ENCODE peak calls at places on chromosomes 3 and 15, in ten cellular contexts. N is G401; G is esophagus muscularis mucosa; B is lung microvascular endothelial cell; L is NCI-H1436; Q is right cardiac atrium; A is mesothelial cell of epicardium; H is keratinocyte; Y is activated CD4-positive, CD25-positive, alpha-beta regulatory T cell; X is astrocyte of the spinal cord. Z is an unnamed sample.

GRCh38 chr3:127714151-127714571 is 41.4 kb downstream of the ABTB1 start:
- DNase-seq in X (no peak), G (no peak), L (no peak), N (peak; percentile 35), B (peak; percentile 46), Q (peak; percentile 56), A (no peak), H (no peak), Y (no peak), Z (peak; percentile 77)

GRCh38 chr3:13561376-13561775 is 12.5 kb downstream of the FBLN2 start:
- DNase-seq in Q (peak; percentile 18), A (no peak), Y (no peak), B (no peak), G (no peak), L (no peak), H (no peak), X (no peak), N (no peak), Z (no peak)

GRCh38 chr3:12706504-12707253 is 42.8 kb upstream of the RAF1 start:
- DNase-seq in Y (no peak), X (peak; percentile 70), H (no peak), Q (no peak), B (peak; percentile 82), L (peak; percentile 16), A (no peak), N (peak; percentile 51), G (no peak), Z (peak; percentile 74)

GRCh38 chr3:113979916-113980315 is 32.1 kb downstream of the ZDHHC23 start:
- DNase-seq in N (no peak), X (no peak), L (no peak), G (no peak), A (no peak), H (no peak), Q (no peak), Y (no peak), B (no peak), Z (no peak)

GRCh38 chr3:18672561-18672960 is 247.4 kb upstream of the SATB1 start:
- DNase-seq in X (no peak), Y (no peak), H (no peak), G (no peak), Q (no peak), L (no peak), B (no peak), N (no peak), A (no peak), Z (no peak)

GRCh38 chr3:140903196-140903595 is 38.4 kb upstream of the SLC25A36 start:
- DNase-seq in L (no peak), Q (no peak), B (no peak), X (no peak), A (no peak), H (no peak), Y (no peak), G (no peak), N (no peak), Z (no peak)

GRCh38 chr15:84970832-84971231 is 10.8 kb upstream of the PDE8A start:
- DNase-seq in N (no peak), Q (no peak), Y (no peak), L (no peak), H (no peak), G (no peak), A (no peak), B (no peak), X (no peak), Z (no peak)

GRCh38 chr3:197912770-197913476 is 37.1 kb upstream of the RPL35A start:
- DNase-seq in B (no peak), A (no peak), Y (no peak), X (no peak), N (no peak), G (no peak), Q (peak; percentile 67), L (no peak), H (no peak), Z (no peak)

GRCh38 chr15:90165659-90166489 is 35.3 kb upstream of the SEMA4B start:
- DNase-seq in N (no peak), Q (peak; percentile 78), G (no peak), Y (no peak), H (peak; percentile 99), B (peak; percentile 87), A (no peak), X (peak; percentile 98), L (peak; percentile 73), Z (peak; percentile 95)

GRCh38 chr3:123412811-123413588 is 35.9 kb downstream of the ADCY5 start:
- DNase-seq in G (no peak), B (no peak), L (no peak), H (no peak), N (no peak), A (no peak), X (no peak), Y (no peak), Q (peak; percentile 76), Z (no peak)

GRCh38 chr3:129651316-129652202 is 45.1 kb upstream of the PLXND1 start:
- DNase-seq in B (peak; percentile 63), G (no peak), N (peak; percentile 74), X (peak; percentile 89), A (no peak), L (no peak), Q (peak; percentile 51), Y (no peak), H (peak; percentile 98), Z (peak; percentile 88)

GRCh38 chr15:25705430-25706115 is 157.6 kb downstream of the ATP10A start:
- DNase-seq in Y (no peak), Q (no peak), L (no peak), G (no peak), B (no peak), A (no peak), H (no peak), X (no peak), N (no peak), Z (no peak)

GRCh38 chr3:69822501-69822900 is 83.2 kb downstream of the MITF start:
- DNase-seq in Q (no peak), L (no peak), H (no peak), Y (no peak), G (no peak), N (no peak), X (no peak), A (no peak), B (no peak), Z (no peak)

GRCh38 chr3:99536555-99537314 is 101.7 kb upstream of the COL8A1 start:
- DNase-seq in Q (no peak), Y (no peak), L (no peak), A (no peak), H (no peak), G (no peak), B (no peak), N (no peak), X (no peak), Z (no peak)

GRCh38 chr15:31326729-31327673 is at the start of gene KLF13:
- DNase-seq in X (peak; percentile 55), B (peak; percentile 78), H (no peak), Q (peak; percentile 90), L (peak; percentile 79), Y (peak; percentile 58), G (no peak), N (peak; percentile 38), A (no peak), Z (no peak)

GRCh38 chr15:40330368-40330836 is 6.9 kb downstream of the INAFM2 start:
- DNase-seq in G (no peak), A (no peak), L (peak; percentile 68), H (no peak), Q (peak; percentile 68), X (no peak), Y (no peak), N (no peak), B (no peak), Z (no peak)

GRCh38 chr3:170907519-170908234 is 760 bp downstream of the EIF5A2 start:
- DNase-seq in N (no peak), L (no peak), X (peak; percentile 33), Y (peak; percentile 22), G (no peak), Q (peak; percentile 74), B (peak; percentile 14), A (no peak), H (no peak), Z (peak; percentile 27)

GRCh38 chr3:127822166-127822835 is at the start of gene MGLL:
- DNase-seq in X (peak; percentile 51), G (no peak), Q (peak; percentile 83), A (peak; percentile 55), N (peak; percentile 67), B (peak; percentile 54), H (no peak), L (no peak), Y (no peak), Z (peak; percentile 57)

GRCh38 chr3:196003611-196004010 is 78.3 kb downstream of the TFRC start:
- DNase-seq in H (no peak), Y (no peak), N (no peak), Q (no peak), G (peak; percentile 77), B (no peak), L (no peak), A (no peak), X (no peak), Z (no peak)

GRCh38 chr3:119883461-119884160 is 101.7 kb downstream of the NR1I2 start:
- DNase-seq in A (no peak), Y (no peak), B (no peak), G (no peak), N (no peak), H (no peak), Q (no peak), L (no peak), X (no peak), Z (no peak)

GRCh38 chr3:160562952-160563351 is 2.4 kb downstream of the KPNA4 start:
- DNase-seq in N (no peak), X (no peak), B (no peak), Y (no peak), Q (no peak), A (no peak), L (no peak), G (no peak), H (no peak), Z (no peak)

GRCh38 chr3:37992271-37993066 is 1.9 kb downstream of the VILL start:
- DNase-seq in A (no peak), Q (peak; percentile 36), G (no peak), H (no peak), L (no peak), B (no peak), Y (no peak), N (no peak), X (no peak), Z (no peak)

GRCh38 chr3:197880361-197881339 is 69.3 kb upstream of the RPL35A start:
- DNase-seq in A (no peak), B (no peak), N (no peak), X (no peak), L (no peak), Q (no peak), G (no peak), Y (no peak), H (no peak), Z (no peak)

GRCh38 chr3:183375787-183376186 is 52.6 kb downstream of the MCF2L2 start:
- DNase-seq in X (no peak), G (no peak), A (no peak), H (no peak), Y (no peak), N (no peak), L (no peak), B (no peak), Q (no peak), Z (no peak)

GRCh38 chr15:48888209-48888608 is 10.3 kb downstream of the EID1 start:
- DNase-seq in B (no peak), N (no peak), A (no peak), L (no peak), Y (no peak), H (no peak), G (no peak), X (no peak), Q (no peak), Z (no peak)

GRCh38 chr3:127208483-127209100 is 15.7 kb downstream of the PRR23E start:
- DNase-seq in G (peak; percentile 72), H (no peak), B (no peak), Q (no peak), N (no peak), A (peak; percentile 37), Y (no peak), X (no peak), L (no peak), Z (no peak)

GRCh38 chr3:138078096-138078495 is 37.3 kb downstream of the DZIP1L start:
- DNase-seq in X (peak; percentile 77), L (no peak), H (no peak), A (no peak), B (no peak), G (no peak), N (no peak), Y (no peak), Q (no peak), Z (no peak)

GRCh38 chr3:72818092-72818721 is 30.0 kb downstream of the SHQ1 start:
- DNase-seq in B (peak; percentile 68), Q (no peak), G (no peak), Y (no peak), H (no peak), L (no peak), X (peak; percentile 38), A (no peak), N (peak; percentile 19), Z (peak; percentile 54)

Z was measured in endothelial cell of umbilical vein.